ENCODE peak calls at places on chromosomes 7 and 10, in six cellular contexts. U is adrenal gland, P is fibroblast of mammary gland, O is NB4, K is suprapubic skin, J is tibial artery. G is an unnamed sample.
A peak's percentile ranks its signal among the peaks of the same experiment; 100 is the strongest.

GRCh38 chr7:102227371-102227770 is 59.3 kb upstream of the SH2B2 start:
- DNase-seq in U (no peak), P (no peak), O (no peak), K (no peak), J (no peak), G (no peak)

GRCh38 chr7:159075563-159076238 is 69.0 kb downstream of the VIPR2 start:
- DNase-seq in U (no peak), P (no peak), O (no peak), K (no peak), J (no peak), G (no peak)

GRCh38 chr7:85829817-85830432 is 643.1 kb upstream of the SEMA3D start:
- DNase-seq in U (no peak), P (peak; percentile 51), O (peak; percentile 25), K (no peak), J (no peak), G (no peak)

GRCh38 chr7:55591282-55591931 is 19.1 kb upstream of the VOPP1 start:
- DNase-seq in U (no peak), P (no peak), O (no peak), K (no peak), J (no peak), G (no peak)

GRCh38 chr7:2730846-2731770 is 43.1 kb downstream of the AMZ1 start:
- DNase-seq in U (no peak), P (no peak), O (no peak), K (peak; percentile 56), J (peak; percentile 60), G (no peak)

GRCh38 chr7:108596560-108596959 is 26.9 kb downstream of the DNAJB9 start:
- DNase-seq in U (no peak), P (no peak), O (no peak), K (no peak), J (no peak), G (no peak)

GRCh38 chr7:140330128-140330527 is 68.2 kb downstream of the SLC37A3 start:
- DNase-seq in U (no peak), P (no peak), O (no peak), K (no peak), J (peak; percentile 79), G (no peak)

GRCh38 chr7:5525271-5526189 is 101.9 kb upstream of the TNRC18 start:
- DNase-seq in U (peak; percentile 40), P (peak; percentile 56), O (peak; percentile 69), K (no peak), J (no peak), G (no peak)

GRCh38 chr7:128836729-128837348 is 6.6 kb downstream of the FLNC start:
- DNase-seq in U (no peak), P (no peak), O (no peak), K (peak; percentile 62), J (no peak), G (peak; percentile 14)

GRCh38 chr7:149060161-149060560 is 30.4 kb downstream of the ZNF786 start:
- DNase-seq in U (no peak), P (no peak), O (no peak), K (no peak), J (no peak), G (no peak)

GRCh38 chr7:88485811-88486210 is 179.1 kb upstream of the STEAP4 start:
- DNase-seq in U (no peak), P (no peak), O (no peak), K (no peak), J (no peak), G (no peak)

GRCh38 chr7:85516675-85517074 is 329.8 kb upstream of the SEMA3D start:
- DNase-seq in U (no peak), P (peak; percentile 59), O (no peak), K (no peak), J (no peak), G (no peak)

GRCh38 chr10:91689731-91690168 is 56.9 kb upstream of the PPP1R3C start:
- DNase-seq in U (no peak), P (peak; percentile 45), O (peak; percentile 8), K (no peak), J (peak; percentile 83), G (peak; percentile 19)

GRCh38 chr10:105615986-105616385 is 974.9 kb downstream of the SORCS3 start:
- DNase-seq in U (no peak), P (no peak), O (no peak), K (no peak), J (no peak), G (no peak)

GRCh38 chr10:21495002-21495685 is 30.3 kb downstream of the SKIDA1 start:
- DNase-seq in U (peak; percentile 19), P (peak; percentile 25), O (no peak), K (no peak), J (no peak), G (no peak)

GRCh38 chr7:137933270-137934017 is 68.4 kb downstream of the CREB3L2 start:
- DNase-seq in U (peak; percentile 60), P (peak; percentile 94), O (peak; percentile 54), K (peak; percentile 70), J (peak; percentile 85), G (no peak)

GRCh38 chr7:108080094-108080656 is 50.0 kb downstream of the LAMB4 start:
- DNase-seq in U (no peak), P (no peak), O (no peak), K (no peak), J (no peak), G (no peak)

GRCh38 chr10:90966146-90966545 is 45.3 kb upstream of the ANKRD1 start:
- DNase-seq in U (no peak), P (peak; percentile 79), O (no peak), K (no peak), J (no peak), G (no peak)

GRCh38 chr10:128028508-128029279 is 97.5 kb downstream of the MKI67 start:
- DNase-seq in U (peak; percentile 10), P (no peak), O (peak; percentile 72), K (peak; percentile 53), J (no peak), G (no peak)

GRCh38 chr10:129328531-129328930 is 138.5 kb upstream of the MGMT start:
- DNase-seq in U (no peak), P (peak; percentile 55), O (no peak), K (no peak), J (no peak), G (no peak)

GRCh38 chr7:106110885-106111670 is 1.0 kb downstream of the SYPL1 start:
- DNase-seq in U (no peak), P (peak; percentile 46), O (peak; percentile 65), K (no peak), J (no peak), G (no peak)

GRCh38 chr10:103729851-103730250 is 125.5 kb downstream of the SH3PXD2A start:
- DNase-seq in U (no peak), P (no peak), O (no peak), K (no peak), J (no peak), G (no peak)

GRCh38 chr10:18501198-18501597 is 150.2 kb downstream of the NSUN6 start:
- DNase-seq in U (no peak), P (peak; percentile 62), O (no peak), K (no peak), J (no peak), G (no peak)

GRCh38 chr10:62817120-62817762 is 1.1 kb upstream of the EGR2 start:
- DNase-seq in U (no peak), P (no peak), O (peak; percentile 67), K (peak; percentile 76), J (peak; percentile 78), G (peak; percentile 51)
- H3K4me3 ChIP-seq in U (peak overlapping the region; percentile 59), P (peak overlapping the region; percentile 53), O (peak overlapping the region; percentile 57), K (peak overlapping the region; percentile 68), J (peak overlapping the region; percentile 70), G (peak overlapping the region; percentile 87)

GRCh38 chr7:27171636-27172387 is 2.3 kb downstream of the HOXA10 start:
- DNase-seq in U (peak; percentile 3), P (peak; percentile 41), O (peak; percentile 27), K (peak; percentile 64), J (peak; percentile 70), G (peak; percentile 5)

GRCh38 chr7:27173412-27174076 is 576 bp downstream of the HOXA10 start:
- DNase-seq in U (peak; percentile 40), P (no peak), O (peak; percentile 87), K (peak; percentile 72), J (peak; percentile 81), G (peak; percentile 20)

GRCh38 chr7:27172388-27172774 is 1.7 kb downstream of the HOXA10 start:
- DNase-seq in U (peak; percentile 13), P (peak; percentile 45), O (peak; percentile 64), K (peak; percentile 74), J (peak; percentile 73), G (peak; percentile 12)

GRCh38 chr7:27174077-27175004 is at the start of gene HOXA10:
- DNase-seq in U (peak; percentile 21), P (peak; percentile 10), O (peak; percentile 67), K (peak; percentile 81), J (peak; percentile 86), G (peak; percentile 7)

DNA sequence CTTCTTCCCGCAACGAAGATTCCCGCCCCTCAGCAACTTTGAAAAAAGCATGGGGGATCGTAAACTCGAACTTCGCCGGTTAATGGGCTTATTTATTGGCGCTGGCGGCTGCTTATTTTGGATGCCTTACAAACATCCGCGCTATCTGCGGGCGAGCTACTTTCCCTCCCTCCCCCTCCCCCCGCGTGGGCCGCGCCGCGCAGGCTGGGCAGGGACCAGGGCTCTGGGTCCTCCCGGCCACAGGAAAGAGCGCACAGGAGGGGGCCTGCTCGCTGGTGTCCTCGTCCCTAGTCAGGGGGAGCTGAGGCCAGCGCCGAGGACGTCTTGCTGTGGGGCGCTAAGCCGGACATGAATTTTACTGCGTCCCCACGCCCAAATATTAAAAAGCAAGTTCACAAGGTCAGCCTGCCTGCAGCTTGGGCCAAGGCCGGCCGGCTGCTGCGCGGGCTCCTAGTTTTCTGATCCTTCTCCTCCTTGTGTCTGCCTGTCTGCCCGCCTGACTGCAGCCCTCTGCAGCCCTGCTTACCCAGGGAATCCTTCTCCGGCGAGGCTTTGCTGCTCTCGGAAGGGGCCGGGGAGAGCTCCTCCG is 1.2 kb downstream of the HOXA10 start:
- DNase-seq in U (peak; percentile 76), P (peak; percentile 71), O (peak; percentile 88), K (peak; percentile 85), J (peak; percentile 95), G (peak; percentile 13)
- H3K4me3 ChIP-seq in U (peak overlapping the region; percentile 39), P (peak overlapping the region; percentile 60), O (peak overlapping the region; percentile 82), K (peak overlapping the region; percentile 84), J (peak overlapping the region; percentile 68), G (peak overlapping the region; percentile 61)

GRCh38 chr7:360454-361100 is 70.6 kb downstream of the FOXL3 start:
- DNase-seq in U (no peak), P (no peak), O (peak; percentile 29), K (no peak), J (no peak), G (peak; percentile 8)
- H3K4me3 ChIP-seq in U (no peak overlapping the region), P (no peak overlapping the region), O (no peak overlapping the region), K (no peak overlapping the region), J (no peak overlapping the region), G (no peak overlapping the region)

DNA sequence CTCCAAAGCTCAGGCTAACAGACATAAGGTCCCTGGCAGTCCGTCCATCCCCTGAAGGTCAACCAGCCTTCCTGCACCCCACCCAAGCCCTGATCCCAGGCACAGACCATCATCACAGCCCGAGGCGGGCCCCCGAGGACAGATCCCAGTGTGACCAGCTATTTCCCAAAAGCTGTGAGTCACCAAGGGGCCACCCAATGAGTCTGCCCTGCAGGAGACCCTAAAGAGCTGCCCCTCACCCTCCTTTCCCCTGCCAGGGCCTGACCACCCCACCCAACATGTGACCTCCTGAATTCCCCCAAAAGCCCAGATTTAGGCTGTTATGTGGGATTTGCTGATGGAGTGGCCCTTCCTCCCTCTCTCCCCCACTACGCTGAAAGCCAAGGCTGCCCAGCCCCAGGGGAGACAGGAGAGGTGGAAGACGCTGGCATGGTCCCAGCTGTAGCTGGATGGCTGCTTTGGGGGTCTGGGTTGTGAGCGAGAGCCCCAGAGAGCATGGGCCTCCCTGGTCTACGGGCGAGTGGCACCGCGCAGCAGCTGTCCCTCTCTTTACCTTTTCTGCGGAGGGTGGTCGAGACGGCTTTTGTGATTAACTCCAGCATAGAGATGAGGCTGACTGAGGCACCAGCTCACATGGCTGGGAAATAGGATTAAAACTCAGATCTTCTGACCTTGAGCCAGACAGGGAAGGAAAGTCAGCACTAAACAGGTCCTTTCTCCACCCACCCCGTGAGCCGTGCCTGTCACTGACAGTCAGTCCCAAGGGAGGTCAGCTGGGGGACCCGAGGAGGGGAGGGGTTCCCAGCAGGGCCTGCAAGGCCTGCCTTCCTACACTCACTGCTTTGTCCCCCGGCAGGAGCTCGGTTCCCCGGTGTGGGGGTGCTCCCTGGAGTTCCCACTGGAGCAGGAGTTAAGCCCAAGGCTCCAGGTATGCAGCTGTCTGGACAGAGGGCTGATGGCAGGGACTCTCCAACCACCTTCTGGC is 16.7 kb downstream of the ELN start:
- DNase-seq in U (no peak), P (no peak), O (peak; percentile 39), K (peak; percentile 55), J (no peak), G (no peak)
- H3K4me3 ChIP-seq in U (no peak overlapping the region), P (no peak overlapping the region), O (no peak overlapping the region), K (no peak overlapping the region), J (no peak overlapping the region), G (no peak overlapping the region)